ENCODE peak calls at places on chromosomes 5 and 9, in five cellular contexts. One of them, this sample, is unnamed. For H3K4me1, the result is how much of the 10 kb centered on the place peaks cover.

GRCh38 chr5:54514841-54515432 is 2.6 kb upstream of the SNX18 start:
- DNase-seq in PC-3: no peak
- DNase-seq in lung: no peak
- DNase-seq in BE2C: no peak
- DNase-seq in Peyer's patch: no peak
- DNase-seq in this sample: no peak

GRCh38 chr5:103117471-103117991 is 2.4 kb downstream of the GIN1 start:
- DNase-seq in PC-3: no peak
- DNase-seq in lung: no peak
- DNase-seq in BE2C: no peak
- DNase-seq in Peyer's patch: no peak
- DNase-seq in this sample: no peak

GRCh38 chr5:103526164-103526915 is 36.2 kb downstream of the NUDT12 start:
- DNase-seq in PC-3: no peak
- DNase-seq in lung: no peak
- DNase-seq in BE2C: peak
- DNase-seq in Peyer's patch: no peak
- DNase-seq in this sample: no peak

GRCh38 chr5:151150484-151151262 is 6.9 kb downstream of the ANXA6 start:
- DNase-seq in PC-3: no peak
- DNase-seq in lung: no peak
- DNase-seq in BE2C: no peak
- DNase-seq in Peyer's patch: peak
- DNase-seq in this sample: no peak

GRCh38 chr9:87800456-87800855 is 74.5 kb downstream of the CTSL start:
- DNase-seq in PC-3: no peak
- DNase-seq in lung: no peak
- DNase-seq in BE2C: no peak
- DNase-seq in Peyer's patch: no peak
- DNase-seq in this sample: no peak

GRCh38 chr5:174523311-174524159 is 200.8 kb upstream of the MSX2 start:
- DNase-seq in PC-3: peak
- DNase-seq in lung: no peak
- DNase-seq in BE2C: no peak
- DNase-seq in Peyer's patch: no peak
- DNase-seq in this sample: no peak

GRCh38 chr9:93896496-93897033 is 58.6 kb downstream of the BARX1 start:
- DNase-seq in PC-3: no peak
- DNase-seq in lung: no peak
- DNase-seq in BE2C: no peak
- DNase-seq in Peyer's patch: no peak
- DNase-seq in this sample: peak

GRCh38 chr5:38670066-38670465 is 113.6 kb upstream of the LIFR start:
- DNase-seq in PC-3: no peak
- DNase-seq in lung: no peak
- DNase-seq in BE2C: no peak
- DNase-seq in Peyer's patch: no peak
- DNase-seq in this sample: no peak

GRCh38 chr9:110606179-110606578 is 26.6 kb upstream of the SVEP1 start:
- DNase-seq in PC-3: no peak
- DNase-seq in lung: no peak
- DNase-seq in BE2C: no peak
- DNase-seq in Peyer's patch: no peak
- DNase-seq in this sample: no peak

GRCh38 chr9:120735415-120736126 is 21.3 kb upstream of the MEGF9 start:
- DNase-seq in PC-3: no peak
- DNase-seq in lung: peak
- DNase-seq in BE2C: no peak
- DNase-seq in Peyer's patch: peak
- DNase-seq in this sample: no peak

GRCh38 chr5:170861855-170862766 is at the start of gene RANBP17:
- DNase-seq in PC-3: peak
- DNase-seq in lung: peak
- DNase-seq in BE2C: peak
- DNase-seq in Peyer's patch: no peak
- DNase-seq in this sample: peak

GRCh38 chr9:135128035-135128670 is 40.7 kb downstream of the OLFM1 start:
- DNase-seq in PC-3: no peak
- DNase-seq in lung: no peak
- DNase-seq in BE2C: peak
- DNase-seq in Peyer's patch: no peak
- DNase-seq in this sample: no peak

GRCh38 chr9:33708441-33708840 is 86.9 kb upstream of the PRSS3 start:
- DNase-seq in PC-3: no peak
- DNase-seq in lung: no peak
- DNase-seq in BE2C: no peak
- DNase-seq in Peyer's patch: no peak
- DNase-seq in this sample: no peak

GRCh38 chr5:3353561-3353960 is 242.1 kb upstream of the IRX1 start:
- DNase-seq in PC-3: no peak
- DNase-seq in lung: no peak
- DNase-seq in BE2C: no peak
- DNase-seq in Peyer's patch: no peak
- DNase-seq in this sample: peak

GRCh38 chr9:128421474-128422010 is 885 bp downstream of the CERCAM start:
- DNase-seq in PC-3: no peak
- DNase-seq in lung: no peak
- DNase-seq in BE2C: no peak
- DNase-seq in Peyer's patch: no peak
- DNase-seq in this sample: no peak

GRCh38 chr5:89097103-89097502 is 214.1 kb upstream of the MEF2C start:
- DNase-seq in PC-3: no peak
- DNase-seq in lung: no peak
- DNase-seq in BE2C: no peak
- DNase-seq in Peyer's patch: no peak
- DNase-seq in this sample: no peak

GRCh38 chr5:135535420-135535819 is 344 bp downstream of the NEUROG1 start:
- DNase-seq in PC-3: no peak
- DNase-seq in lung: no peak
- DNase-seq in BE2C: no peak
- DNase-seq in Peyer's patch: no peak
- DNase-seq in this sample: peak

GRCh38 chr5:154446183-154447073 is 631 bp downstream of the SAP30L start:
- DNase-seq in PC-3: peak
- DNase-seq in lung: peak
- DNase-seq in BE2C: peak
- DNase-seq in Peyer's patch: peak
- DNase-seq in this sample: peak

GRCh38 chr9:137150485-137151060 is 11.6 kb downstream of the GRIN1 start:
- DNase-seq in PC-3: peak
- DNase-seq in lung: peak
- DNase-seq in BE2C: peak
- DNase-seq in Peyer's patch: no peak
- DNase-seq in this sample: peak

GRCh38 chr5:79396265-79396664 is 117.7 kb downstream of the HOMER1 start:
- DNase-seq in PC-3: no peak
- DNase-seq in lung: no peak
- DNase-seq in BE2C: no peak
- DNase-seq in Peyer's patch: no peak
- DNase-seq in this sample: no peak

GRCh38 chr9:71302776-71303175 is 181.4 kb upstream of the TRPM3 start:
- DNase-seq in PC-3: no peak
- DNase-seq in lung: no peak
- DNase-seq in BE2C: no peak
- DNase-seq in Peyer's patch: no peak
- DNase-seq in this sample: no peak

GRCh38 chr9:79193506-79194223 is 378.1 kb upstream of the TLE4 start:
- DNase-seq in PC-3: no peak
- DNase-seq in lung: no peak
- DNase-seq in BE2C: no peak
- DNase-seq in Peyer's patch: no peak
- DNase-seq in this sample: peak

GRCh38 chr5:118946138-118946537 is 42.2 kb downstream of the DTWD2 start:
- DNase-seq in PC-3: no peak
- DNase-seq in lung: no peak
- DNase-seq in BE2C: no peak
- DNase-seq in Peyer's patch: no peak
- DNase-seq in this sample: no peak

GRCh38 chr9:73154760-73155159 is 3.1 kb downstream of the ANXA1 start:
- DNase-seq in PC-3: peak
- DNase-seq in lung: no peak
- DNase-seq in BE2C: no peak
- DNase-seq in Peyer's patch: no peak
- DNase-seq in this sample: no peak

GRCh38 chr5:112289465-112289864 is 129.6 kb downstream of the EPB41L4A start:
- DNase-seq in PC-3: no peak
- DNase-seq in lung: no peak
- DNase-seq in BE2C: no peak
- DNase-seq in Peyer's patch: no peak
- DNase-seq in this sample: peak
- TF ChIP-seq CTCF in PC-3: no peak
- TF ChIP-seq CTCF in lung: no peak
- TF ChIP-seq CTCF in BE2C: peak
- TF ChIP-seq CTCF in Peyer's patch: no peak
- TF ChIP-seq CTCF in this sample: peak

DNA sequence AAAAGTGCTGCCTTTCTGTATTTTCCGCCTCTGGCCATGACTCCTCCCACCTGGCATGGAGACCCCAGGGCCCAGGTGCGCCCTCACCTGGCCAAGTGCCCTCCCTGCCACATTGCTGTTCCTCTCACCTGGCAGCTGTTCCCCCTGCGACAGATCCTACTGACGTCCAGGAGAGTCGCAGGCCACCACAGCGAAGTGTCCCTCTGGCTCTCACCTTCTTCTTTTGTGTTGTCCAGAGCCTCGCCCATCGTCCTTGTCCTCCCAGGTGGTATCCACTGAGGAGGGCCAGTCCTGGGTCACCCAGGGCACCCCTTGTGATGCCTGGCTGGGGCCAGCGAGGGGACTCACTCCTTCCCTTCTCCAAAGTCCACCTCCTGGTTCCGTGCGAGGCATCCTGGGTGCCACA is 2.6 kb downstream of the NKD2 start:
- DNase-seq in PC-3: peak
- DNase-seq in lung: no peak
- DNase-seq in BE2C: peak
- DNase-seq in Peyer's patch: no peak
- DNase-seq in this sample: peak
- H3K4me1 ChIP-seq in PC-3: under half
- H3K4me1 ChIP-seq in lung: under half
- H3K4me1 ChIP-seq in BE2C: under half
- H3K4me1 ChIP-seq in Peyer's patch: under half
- H3K4me1 ChIP-seq in this sample: under half

DNA sequence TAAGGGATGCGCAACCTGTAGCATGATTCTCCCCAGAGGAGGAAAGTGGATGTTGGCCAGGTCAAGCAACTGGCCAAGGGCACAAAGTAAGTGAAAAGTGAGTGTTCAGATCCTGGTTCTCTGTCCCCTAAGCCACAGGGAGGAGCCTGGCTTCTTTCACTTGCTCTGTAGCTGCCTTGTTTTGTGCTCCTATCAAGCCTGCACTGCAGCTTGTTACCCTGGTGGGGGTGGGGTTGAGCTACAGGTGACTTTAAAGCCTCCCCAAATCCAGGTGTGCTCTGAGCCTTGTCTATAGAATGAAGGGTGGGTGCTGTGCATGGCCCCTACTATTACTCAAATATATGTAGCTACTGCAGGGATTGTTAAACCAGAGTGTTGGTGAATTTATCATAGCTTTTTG is 32.9 kb downstream of the RALGPS1 start:
- DNase-seq in PC-3: peak
- DNase-seq in lung: no peak
- DNase-seq in BE2C: no peak
- DNase-seq in Peyer's patch: no peak
- DNase-seq in this sample: peak
- TF ChIP-seq CTCF in PC-3: peak
- TF ChIP-seq CTCF in lung: no peak
- TF ChIP-seq CTCF in BE2C: peak
- TF ChIP-seq CTCF in Peyer's patch: no peak
- TF ChIP-seq CTCF in this sample: peak

GRCh38 chr5:150142189-150142788 is 13.4 kb downstream of the PDGFRB start:
- DNase-seq in PC-3: no peak
- DNase-seq in lung: no peak
- DNase-seq in BE2C: no peak
- DNase-seq in Peyer's patch: no peak
- DNase-seq in this sample: no peak

GRCh38 chr5:150141544-150142188 is 14.0 kb downstream of the PDGFRB start:
- DNase-seq in PC-3: no peak
- DNase-seq in lung: no peak
- DNase-seq in BE2C: no peak
- DNase-seq in Peyer's patch: no peak
- DNase-seq in this sample: peak

GRCh38 chr5:150143725-150144058 is 12.0 kb downstream of the PDGFRB start:
- DNase-seq in PC-3: no peak
- DNase-seq in lung: no peak
- DNase-seq in BE2C: no peak
- DNase-seq in Peyer's patch: no peak
- DNase-seq in this sample: no peak

GRCh38 chr5:150144211-150144801 is 11.3 kb downstream of the PDGFRB start:
- DNase-seq in PC-3: no peak
- DNase-seq in lung: peak
- DNase-seq in BE2C: peak
- DNase-seq in Peyer's patch: no peak
- DNase-seq in this sample: no peak

DNA sequence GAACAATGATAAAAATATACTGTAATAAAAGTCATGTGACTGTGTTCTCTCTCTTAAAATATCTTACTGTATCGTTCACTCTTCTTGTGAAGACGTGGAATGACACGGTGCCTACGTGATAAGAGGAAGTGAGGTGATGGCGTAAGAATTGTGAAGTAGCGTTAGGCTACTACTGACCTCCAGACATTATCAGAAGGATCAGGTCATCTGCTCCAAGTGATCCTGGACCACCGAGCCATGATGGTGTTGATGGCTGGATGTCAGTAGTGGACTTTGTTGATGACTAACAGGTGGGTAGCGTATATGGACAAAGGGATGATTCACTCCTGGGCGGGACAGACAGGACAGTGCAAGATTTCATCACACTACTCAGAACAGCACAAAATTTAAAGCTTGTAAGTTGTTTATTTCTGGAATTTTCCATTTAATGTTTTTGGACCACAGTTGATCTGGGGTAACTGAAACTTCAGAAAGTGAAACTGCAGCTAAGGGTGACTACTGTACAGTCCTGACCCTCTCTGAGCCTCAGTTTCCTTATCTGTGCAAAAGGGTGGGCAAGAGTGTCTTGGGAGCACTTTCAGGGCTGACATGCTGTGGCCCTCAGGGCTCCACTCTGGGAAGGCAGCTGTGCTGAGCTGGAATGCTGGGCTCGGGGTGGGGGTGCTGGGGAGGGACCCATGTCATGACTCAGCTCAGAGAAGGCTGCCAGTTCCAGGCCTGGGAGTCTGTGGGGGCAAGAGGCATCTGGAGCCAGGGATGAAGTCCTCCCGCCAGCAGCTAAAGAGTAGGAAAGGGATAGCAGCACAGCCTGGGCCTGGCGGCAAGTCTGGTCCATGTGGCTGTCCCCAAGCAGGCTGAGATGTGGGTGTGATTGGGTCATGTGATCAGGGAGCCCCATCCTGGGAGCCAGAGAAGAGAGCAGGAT is 12.6 kb downstream of the PDGFRB start:
- DNase-seq in PC-3: peak
- DNase-seq in lung: peak
- DNase-seq in BE2C: peak
- DNase-seq in Peyer's patch: no peak
- DNase-seq in this sample: no peak
- H3K4me1 ChIP-seq in PC-3: under half
- H3K4me1 ChIP-seq in lung: under half
- H3K4me1 ChIP-seq in BE2C: half or more
- H3K4me1 ChIP-seq in Peyer's patch: half or more
- H3K4me1 ChIP-seq in this sample: under half

GRCh38 chr9:118222375-118222774 is 518.2 kb downstream of the TLR4 start:
- DNase-seq in PC-3: no peak
- DNase-seq in lung: no peak
- DNase-seq in BE2C: no peak
- DNase-seq in Peyer's patch: no peak
- DNase-seq in this sample: peak
- TF ChIP-seq CTCF in PC-3: no peak
- TF ChIP-seq CTCF in lung: no peak
- TF ChIP-seq CTCF in BE2C: no peak
- TF ChIP-seq CTCF in Peyer's patch: no peak
- TF ChIP-seq CTCF in this sample: peak

GRCh38 chr5:109692011-109692410 is 2.3 kb downstream of the MAN2A1 start:
- DNase-seq in PC-3: peak
- DNase-seq in lung: no peak
- DNase-seq in BE2C: no peak
- DNase-seq in Peyer's patch: no peak
- DNase-seq in this sample: no peak
- H3K4me1 ChIP-seq in PC-3: under half
- H3K4me1 ChIP-seq in lung: under half
- H3K4me1 ChIP-seq in BE2C: under half
- H3K4me1 ChIP-seq in Peyer's patch: under half
- H3K4me1 ChIP-seq in this sample: under half